ENCODE peak calls at places on chromosomes 3 and 15, in ten cellular contexts. C is adrenal gland; J is transverse colon; P is fibroblast of lung; X is AG04450; T is CD8-positive, alpha-beta T cell; Z is keratinocyte; L is ovary; B is HCT116; O is cardiac muscle cell. N is an unnamed sample.

GRCh38 chr3:171950373-171950772 is 89.0 kb upstream of the FNDC3B start:
- DNase-seq in P (peak), J (no peak), B (peak), Z (no peak), X (no peak), O (peak), C (no peak), T (no peak), L (no peak), N (peak)

GRCh38 chr15:51386960-51387698 is 45.7 kb downstream of the GLDN start:
- DNase-seq in Z (no peak), J (no peak), P (no peak), O (no peak), C (no peak), X (no peak), T (no peak), B (no peak), L (no peak), N (no peak)

GRCh38 chr3:16140116-16140893 is 34.2 kb upstream of the GALNT15 start:
- DNase-seq in X (peak), T (no peak), P (peak), L (peak), O (no peak), C (no peak), Z (no peak), J (peak), B (no peak), N (peak)

GRCh38 chr15:85168642-85169173 is 187.1 kb downstream of the PDE8A start:
- DNase-seq in O (peak), L (peak), B (peak), C (peak), P (peak), X (no peak), Z (no peak), J (peak), T (peak), N (peak)

GRCh38 chr15:58415636-58416035 is 16.2 kb upstream of the LIPC start:
- DNase-seq in P (no peak), O (no peak), B (no peak), L (no peak), Z (no peak), J (no peak), C (no peak), T (no peak), X (no peak), N (no peak)

GRCh38 chr3:145815707-145816413 is 345.1 kb downstream of the PLOD2 start:
- DNase-seq in Z (no peak), X (no peak), L (no peak), B (no peak), T (no peak), C (no peak), P (no peak), J (no peak), O (no peak), N (no peak)

GRCh38 chr3:37262816-37263393 is 88.5 kb upstream of the LRRFIP2 start:
- DNase-seq in C (no peak), T (no peak), J (no peak), B (no peak), L (no peak), P (peak), Z (no peak), X (no peak), O (no peak), N (peak)

GRCh38 chr3:179348325-179349013 is 960 bp downstream of the MFN1 start:
- DNase-seq in T (no peak), O (no peak), J (no peak), Z (no peak), L (no peak), X (no peak), P (no peak), B (no peak), C (no peak), N (no peak)

GRCh38 chr15:66154581-66154980 is 99.0 kb downstream of the MEGF11 start:
- DNase-seq in C (no peak), L (no peak), O (no peak), X (no peak), T (no peak), J (no peak), Z (no peak), P (no peak), B (no peak), N (no peak)

GRCh38 chr3:194184265-194184751 is 48.4 kb downstream of the HES1 start:
- DNase-seq in C (no peak), T (no peak), X (no peak), B (no peak), Z (no peak), L (no peak), J (no peak), O (no peak), P (no peak), N (no peak)

GRCh38 chr15:40256642-40257235 is 17.9 kb downstream of the PAK6 start:
- DNase-seq in T (no peak), X (no peak), P (peak), O (no peak), B (no peak), Z (no peak), C (peak), L (no peak), J (no peak), N (no peak)

GRCh38 chr3:195175476-195176337 is 95.3 kb downstream of the XXYLT1 start:
- DNase-seq in Z (no peak), C (no peak), P (no peak), O (no peak), B (no peak), X (no peak), J (no peak), T (no peak), L (no peak), N (no peak)

GRCh38 chr3:139534444-139534812 is 5.1 kb downstream of the RBP1 start:
- DNase-seq in L (peak), J (peak), T (no peak), Z (no peak), P (peak), C (peak), X (peak), B (peak), O (no peak), N (peak)

GRCh38 chr15:88440021-88440420 is 27.2 kb downstream of the MRPL46 start:
- DNase-seq in O (no peak), L (no peak), B (no peak), J (no peak), T (no peak), X (peak), Z (peak), P (peak), C (no peak), N (peak)

GRCh38 chr3:65833761-65834505 is 204.8 kb downstream of the MAGI1 start:
- DNase-seq in B (no peak), Z (no peak), L (no peak), X (peak), J (no peak), P (peak), T (no peak), C (no peak), O (no peak), N (no peak)

GRCh38 chr3:45841380-45841700 is 579 bp downstream of the LZTFL1 start:
- DNase-seq in X (no peak), J (peak), Z (no peak), B (no peak), O (peak), L (no peak), P (peak), T (no peak), C (no peak), N (no peak)

GRCh38 chr15:89628791-89629715 is 26.2 kb downstream of the KIF7 start:
- DNase-seq in P (no peak), X (no peak), J (no peak), B (no peak), C (no peak), T (no peak), O (no peak), Z (no peak), L (no peak), N (no peak)

GRCh38 chr15:81516461-81516860 is 142.4 kb upstream of the TMC3 start:
- DNase-seq in J (no peak), L (no peak), C (no peak), P (peak), X (no peak), B (no peak), O (no peak), Z (no peak), T (no peak), N (peak)

GRCh38 chr3:178318440-178318839 is 217.8 kb upstream of the KCNMB2 start:
- DNase-seq in P (no peak), L (no peak), Z (no peak), X (no peak), B (no peak), C (no peak), T (no peak), O (no peak), J (no peak), N (no peak)
- H3K27ac ChIP-seq in P (no peak), L (no peak), Z (no peak), X (no peak), B (no peak), C (no peak), T (no peak), O (no peak), J (no peak), N (no peak)

GRCh38 chr3:9914559-9915251 is 2.2 kb upstream of the IL17RC start:
- DNase-seq in T (no peak), C (no peak), B (no peak), Z (no peak), O (no peak), P (no peak), X (no peak), L (peak), J (no peak), N (no peak)

GRCh38 chr3:9914011-9914410 is 2.9 kb upstream of the IL17RC start:
- DNase-seq in J (no peak), X (no peak), T (no peak), L (no peak), O (no peak), Z (no peak), C (no peak), P (no peak), B (no peak), N (no peak)

GRCh38 chr3:9916734-9917680 is at the start of gene IL17RC:
- DNase-seq in P (peak), L (peak), B (peak), X (peak), T (peak), Z (peak), O (peak), J (peak), C (peak), N (peak)

GRCh38 chr3:9916346-9916733 is 558 bp upstream of the IL17RC start:
- DNase-seq in C (no peak), T (no peak), Z (no peak), P (peak), J (no peak), B (no peak), O (no peak), X (no peak), L (no peak), N (no peak)

DNA sequence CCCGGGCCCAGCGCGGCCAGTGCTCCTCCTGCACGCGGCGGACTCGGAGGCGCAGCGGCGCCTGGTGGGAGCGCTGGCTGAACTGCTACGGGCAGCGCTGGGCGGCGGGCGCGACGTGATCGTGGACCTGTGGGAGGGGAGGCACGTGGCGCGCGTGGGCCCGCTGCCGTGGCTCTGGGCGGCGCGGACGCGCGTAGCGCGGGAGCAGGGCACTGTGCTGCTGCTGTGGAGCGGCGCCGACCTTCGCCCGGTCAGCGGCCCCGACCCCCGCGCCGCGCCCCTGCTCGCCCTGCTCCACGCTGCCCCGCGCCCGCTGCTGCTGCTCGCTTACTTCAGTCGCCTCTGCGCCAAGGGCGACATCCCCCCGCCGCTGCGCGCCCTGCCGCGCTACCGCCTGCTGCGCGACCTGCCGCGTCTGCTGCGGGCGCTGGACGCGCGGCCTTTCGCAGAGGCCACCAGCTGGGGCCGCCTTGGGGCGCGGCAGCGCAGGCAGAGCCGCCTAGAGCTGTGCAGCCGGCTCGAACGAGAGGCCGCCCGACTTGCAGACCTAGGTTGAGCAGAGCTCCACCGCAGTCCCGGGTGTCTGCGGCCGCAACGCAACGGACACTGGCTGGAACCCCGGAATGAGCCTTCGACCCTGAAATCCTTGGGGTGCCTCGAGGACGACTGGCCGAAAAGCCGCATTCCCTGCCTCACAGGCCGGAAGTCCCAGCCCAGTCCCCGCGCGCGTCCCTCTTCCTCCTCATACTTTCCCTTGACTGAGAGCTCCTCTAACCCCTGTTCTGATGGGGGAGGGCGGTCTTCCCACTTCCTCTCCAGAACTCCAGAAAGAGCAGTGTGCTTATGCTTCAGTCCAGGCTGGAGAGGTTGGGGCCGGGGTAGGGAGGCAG is 1.4 kb upstream of the IL17RC start:
- DNase-seq in P (peak), B (no peak), J (peak), X (no peak), T (peak), C (peak), O (peak), L (peak), Z (no peak), N (no peak)
- TF ChIP-seq CTCF in P (peak), B (no peak), J (peak), X (peak), T (no peak), C (peak), O (peak), L (peak), Z (no peak), N (no peak)

GRCh38 chr3:134480546-134480945 is 5.2 kb downstream of the ANAPC13 start:
- DNase-seq in B (no peak), J (no peak), O (no peak), X (no peak), L (no peak), Z (no peak), T (no peak), C (no peak), P (no peak), N (no peak)
- H3K27ac ChIP-seq in B (no peak), J (no peak), O (no peak), X (no peak), L (no peak), Z (no peak), T (no peak), C (no peak), P (no peak), N (peak)

DNA sequence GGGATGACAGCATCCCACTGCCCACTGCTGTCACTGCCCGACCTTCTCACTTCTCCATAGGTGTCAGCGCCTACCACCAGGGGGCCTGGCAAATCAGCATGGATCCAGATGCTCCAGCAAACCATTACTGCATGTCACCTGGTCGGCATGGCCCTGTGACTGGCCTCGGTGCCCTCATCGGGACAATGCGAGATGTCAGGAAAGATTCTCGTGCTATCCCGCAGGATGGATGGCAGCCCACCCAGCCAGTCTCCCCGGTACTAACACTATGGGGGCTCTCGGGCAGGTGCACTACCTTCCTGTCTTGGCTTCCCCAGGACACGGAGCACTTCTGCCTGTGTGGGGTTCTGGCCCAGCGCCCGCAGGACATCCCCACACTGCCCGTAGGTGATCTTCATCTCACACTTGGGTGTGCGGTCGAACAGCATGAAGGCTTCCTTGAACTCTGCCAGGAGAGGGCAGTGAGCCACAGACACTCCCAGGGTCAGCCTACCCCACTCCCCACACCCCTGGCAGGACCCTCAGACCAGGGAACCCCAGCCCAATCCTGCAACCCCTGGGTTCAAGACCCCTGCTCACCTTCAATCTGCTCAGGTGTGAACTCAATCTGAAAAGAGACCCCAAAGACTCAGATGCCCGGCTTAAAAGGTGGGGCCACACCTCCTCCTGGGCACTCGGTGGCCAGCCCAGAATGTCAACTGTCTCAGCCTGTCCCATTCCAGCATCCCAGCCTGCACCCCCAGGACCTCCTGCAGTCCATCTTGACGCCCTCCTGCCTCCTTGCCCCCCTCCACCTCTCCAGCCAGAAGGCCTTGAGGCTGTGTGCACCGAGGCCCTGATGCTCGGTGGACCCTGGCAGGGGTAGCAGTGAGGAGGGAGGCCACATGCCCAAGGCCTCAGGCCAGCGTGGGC is 2.6 kb downstream of the MYL3 start:
- DNase-seq in X (no peak), L (peak), T (peak), J (no peak), O (peak), P (no peak), C (no peak), Z (no peak), B (no peak), N (no peak)
- TF ChIP-seq CTCF in X (peak), L (no peak), T (peak), J (peak), O (peak), P (peak), C (peak), Z (peak), B (peak), N (no peak)

DNA sequence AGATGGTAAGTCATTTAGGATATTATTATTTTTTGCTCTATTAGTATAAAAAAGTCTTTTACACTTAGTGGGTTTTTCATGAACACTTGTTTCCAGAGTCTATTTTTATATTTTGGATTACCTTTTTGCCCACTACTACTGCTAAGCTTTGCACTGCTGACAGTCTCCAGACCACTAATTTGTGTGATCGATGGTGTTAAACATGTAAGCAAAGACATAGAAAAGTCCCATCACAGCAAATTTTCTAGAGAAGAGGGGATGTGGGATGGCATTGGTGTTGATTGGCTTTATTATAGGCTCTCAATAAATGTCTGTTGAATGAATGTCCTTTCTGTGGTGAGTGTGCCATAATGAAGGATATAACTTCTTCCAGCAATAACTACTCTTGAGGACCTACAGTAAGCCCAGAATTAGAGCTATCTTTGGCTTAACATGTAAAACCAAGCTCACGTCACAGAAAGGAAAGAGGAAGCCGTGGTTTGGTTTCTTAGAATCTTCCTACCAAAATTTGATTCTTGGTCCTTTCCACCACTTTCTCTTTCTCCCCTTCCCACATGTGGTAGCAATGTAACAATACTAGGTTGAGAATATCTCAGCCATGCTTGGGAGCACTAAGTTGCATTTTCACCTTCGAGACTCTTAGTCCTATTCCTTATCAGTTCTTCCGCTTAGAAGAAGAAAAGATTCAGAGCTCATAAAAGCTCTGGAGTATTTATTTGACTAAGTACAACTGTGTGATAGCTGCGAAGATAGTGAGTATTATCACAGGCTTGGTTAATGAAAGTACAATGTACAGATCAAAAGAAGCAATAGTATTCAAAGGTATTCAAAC is 90.6 kb upstream of the UMPS start:
- DNase-seq in O (no peak), J (no peak), L (no peak), P (no peak), Z (no peak), T (no peak), X (no peak), B (no peak), C (no peak), N (no peak)
- H3K27ac ChIP-seq in O (no peak), J (peak), L (no peak), P (no peak), Z (no peak), T (no peak), X (no peak), B (no peak), C (no peak), N (no peak)

GRCh38 chr3:114597012-114597411 is 303.2 kb downstream of the TIGIT start:
- DNase-seq in B (peak), X (no peak), T (no peak), L (no peak), O (no peak), C (no peak), P (no peak), Z (no peak), J (no peak), N (no peak)
- TF ChIP-seq CTCF in B (peak), X (peak), T (no peak), L (no peak), O (peak), C (no peak), P (no peak), Z (no peak), J (no peak), N (no peak)

DNA sequence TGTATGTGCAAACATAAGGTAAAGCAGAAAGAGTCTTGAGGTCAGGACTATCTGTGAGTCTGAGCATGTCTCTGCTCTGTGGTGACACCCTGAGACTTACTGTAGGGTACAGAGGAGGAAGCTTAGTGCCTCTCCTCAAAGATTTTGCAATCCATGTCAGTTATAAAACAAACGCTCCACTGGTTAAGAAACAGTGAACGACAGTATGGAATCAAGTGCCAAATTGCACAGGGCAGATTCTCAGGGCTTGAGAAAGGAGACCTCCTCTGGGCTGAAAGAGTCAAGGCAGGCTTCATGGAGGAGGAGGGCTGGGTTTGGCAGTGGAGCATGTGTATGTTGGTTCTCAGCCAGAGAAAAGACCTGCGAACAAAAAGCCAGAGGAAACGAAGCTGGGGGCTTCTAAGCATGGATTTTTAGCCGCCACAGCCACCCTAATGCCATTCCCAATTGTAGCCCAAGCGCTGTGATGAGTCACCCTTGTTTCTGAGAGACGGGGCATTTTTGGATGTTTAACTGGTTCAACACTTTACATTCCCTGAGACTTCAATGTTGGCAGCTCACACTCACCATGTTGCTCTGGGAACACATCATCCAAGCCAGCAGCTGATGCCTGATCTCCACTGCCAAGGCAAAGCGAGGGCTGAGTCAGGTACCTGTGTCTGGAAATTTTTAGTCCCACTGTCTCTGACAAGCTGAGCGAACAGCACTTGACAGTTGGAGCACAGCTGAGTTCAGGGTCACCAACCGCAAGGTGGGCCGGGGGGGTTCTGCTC is 3.4 kb upstream of the DGKG start:
- DNase-seq in C (no peak), B (no peak), J (no peak), P (peak), O (no peak), Z (no peak), T (no peak), X (no peak), L (no peak), N (peak)
- H3K27ac ChIP-seq in C (no peak), B (no peak), J (peak), P (no peak), O (no peak), Z (no peak), T (no peak), X (no peak), L (no peak), N (no peak)

GRCh38 chr15:101642361-101642760 is 9.8 kb downstream of the TM2D3 start:
- DNase-seq in X (no peak), Z (no peak), B (no peak), L (no peak), T (no peak), O (no peak), P (no peak), J (no peak), C (no peak), N (no peak)
- TF ChIP-seq CTCF in X (peak), Z (no peak), B (no peak), L (no peak), T (no peak), O (peak), P (no peak), J (no peak), C (no peak), N (no peak)

GRCh38 chr3:10497439-10497838 is 7.9 kb downstream of the ATP2B2 start:
- DNase-seq in L (no peak), J (no peak), B (no peak), C (no peak), X (no peak), Z (no peak), O (no peak), T (no peak), P (no peak), N (no peak)
- H3K27ac ChIP-seq in L (no peak), J (no peak), B (no peak), C (no peak), X (no peak), Z (no peak), O (no peak), T (no peak), P (no peak), N (no peak)

N was measured in RWPE1.